ENCODE peak calls at places on chromosome 3, in ten cellular contexts. P is AG10803, J is astrocyte of the spinal cord, G is PC-9, R is kidney epithelial cell, O is esophagus muscularis mucosa, D is GM12865, Y is AG04450, Q is pancreas, H is psoas muscle. S is an unnamed sample.

GRCh38 chr3:122200681-122201080 is 17.2 kb downstream of the CASR start:
- DNase-seq in P (no peak), J (no peak), G (no peak), R (no peak), O (no peak), D (no peak), Y (no peak), Q (no peak), H (no peak), S (no peak)

GRCh38 chr3:181103605-181104004 is 114.1 kb upstream of the DNAJC19 start:
- DNase-seq in P (no peak), J (no peak), G (no peak), R (no peak), O (no peak), D (peak), Y (no peak), Q (no peak), H (no peak), S (peak)

GRCh38 chr3:196712514-196713413 is 587 bp downstream of the PIGX start:
- DNase-seq in P (peak), J (peak), G (no peak), R (no peak), O (no peak), D (peak), Y (peak), Q (peak), H (peak), S (peak)

GRCh38 chr3:38264779-38265178 is 833 bp upstream of the SLC22A13 start:
- DNase-seq in P (no peak), J (no peak), G (no peak), R (no peak), O (no peak), D (no peak), Y (no peak), Q (no peak), H (no peak), S (no peak)

GRCh38 chr3:156605686-156606605 is 51.0 kb upstream of the SSR3 start:
- DNase-seq in P (peak), J (peak), G (peak), R (peak), O (peak), D (no peak), Y (no peak), Q (peak), H (peak), S (peak)

GRCh38 chr3:10804183-10804648 is 11.8 kb upstream of the SLC6A11 start:
- DNase-seq in P (no peak), J (no peak), G (peak), R (peak), O (no peak), D (no peak), Y (no peak), Q (peak), H (no peak), S (no peak)

GRCh38 chr3:174023445-174023844 is 625.9 kb downstream of the NLGN1 start:
- DNase-seq in P (peak), J (peak), G (no peak), R (no peak), O (no peak), D (no peak), Y (no peak), Q (no peak), H (no peak), S (peak)

GRCh38 chr3:99498544-99499234 is 139.7 kb upstream of the COL8A1 start:
- DNase-seq in P (peak), J (peak), G (no peak), R (no peak), O (no peak), D (no peak), Y (no peak), Q (no peak), H (no peak), S (peak)

GRCh38 chr3:44680921-44681455 is 31.5 kb upstream of the ZNF502 start:
- DNase-seq in P (peak), J (no peak), G (no peak), R (no peak), O (no peak), D (no peak), Y (no peak), Q (no peak), H (no peak), S (no peak)

GRCh38 chr3:116083686-116084085 is 361.6 kb downstream of the LSAMP start:
- DNase-seq in P (no peak), J (peak), G (no peak), R (no peak), O (no peak), D (no peak), Y (no peak), Q (no peak), H (no peak), S (peak)

GRCh38 chr3:170869240-170869592 is 779 bp downstream of the RPL22L1 start:
- DNase-seq in P (no peak), J (no peak), G (no peak), R (no peak), O (no peak), D (peak), Y (no peak), Q (no peak), H (no peak), S (no peak)

GRCh38 chr3:176767385-176767784 is 429.9 kb downstream of the TBL1XR1 start:
- DNase-seq in P (peak), J (peak), G (peak), R (peak), O (no peak), D (no peak), Y (peak), Q (peak), H (no peak), S (peak)

GRCh38 chr3:15295506-15295905 is 36.9 kb downstream of the SH3BP5 start:
- DNase-seq in P (peak), J (peak), G (no peak), R (no peak), O (no peak), D (no peak), Y (no peak), Q (no peak), H (no peak), S (peak)

GRCh38 chr3:194160158-194160557 is 24.2 kb downstream of the HES1 start:
- DNase-seq in P (no peak), J (no peak), G (no peak), R (no peak), O (no peak), D (no peak), Y (no peak), Q (no peak), H (no peak), S (no peak)

GRCh38 chr3:177995006-177995732 is 541.1 kb upstream of the KCNMB2 start:
- DNase-seq in P (no peak), J (no peak), G (no peak), R (no peak), O (no peak), D (no peak), Y (no peak), Q (no peak), H (no peak), S (no peak)

GRCh38 chr3:172065534-172065933 is 26.2 kb downstream of the FNDC3B start:
- DNase-seq in P (peak), J (peak), G (no peak), R (no peak), O (no peak), D (no peak), Y (peak), Q (no peak), H (no peak), S (peak)

GRCh38 chr3:173708191-173708590 is 310.6 kb downstream of the NLGN1 start:
- DNase-seq in P (no peak), J (peak), G (no peak), R (no peak), O (no peak), D (no peak), Y (no peak), Q (no peak), H (no peak), S (no peak)

GRCh38 chr3:161409069-161409468 is 37.8 kb upstream of the SPTSSB start:
- DNase-seq in P (peak), J (peak), G (peak), R (no peak), O (no peak), D (peak), Y (no peak), Q (no peak), H (no peak), S (peak)

GRCh38 chr3:78163379-78163778 is 1123.5 kb downstream of the ROBO2 start:
- DNase-seq in P (no peak), J (peak), G (no peak), R (no peak), O (no peak), D (no peak), Y (no peak), Q (no peak), H (no peak), S (no peak)

GRCh38 chr3:78161736-78162135 is 1121.8 kb downstream of the ROBO2 start:
- DNase-seq in P (no peak), J (no peak), G (no peak), R (no peak), O (no peak), D (no peak), Y (no peak), Q (no peak), H (no peak), S (no peak)

DNA sequence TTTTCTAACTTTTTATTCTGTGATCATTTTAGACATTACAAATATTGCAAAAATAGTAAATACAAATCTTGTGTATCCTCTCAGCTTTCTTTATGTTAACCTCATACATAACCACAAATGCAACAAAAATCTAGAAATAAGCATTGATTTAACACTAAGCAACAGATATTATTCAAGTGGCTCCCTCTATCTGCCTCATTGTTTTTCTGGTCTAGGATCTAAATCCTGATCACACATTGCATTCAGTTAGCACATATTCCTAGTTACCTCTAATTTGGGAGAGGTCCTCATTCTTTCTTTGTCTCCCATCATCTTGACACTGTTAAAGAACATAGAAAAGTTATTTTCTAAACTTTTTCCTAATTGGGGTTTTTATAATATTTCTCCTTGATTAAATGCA is 1126.0 kb downstream of the ROBO2 start:
- DNase-seq in P (no peak), J (no peak), G (no peak), R (no peak), O (no peak), D (no peak), Y (no peak), Q (no peak), H (no peak), S (no peak)
- TF ChIP-seq CTCF in P (no peak), J (peak), G (no peak), R (peak), O (no peak), D (no peak), Y (peak), Q (no peak), H (peak), S (peak)

DNA sequence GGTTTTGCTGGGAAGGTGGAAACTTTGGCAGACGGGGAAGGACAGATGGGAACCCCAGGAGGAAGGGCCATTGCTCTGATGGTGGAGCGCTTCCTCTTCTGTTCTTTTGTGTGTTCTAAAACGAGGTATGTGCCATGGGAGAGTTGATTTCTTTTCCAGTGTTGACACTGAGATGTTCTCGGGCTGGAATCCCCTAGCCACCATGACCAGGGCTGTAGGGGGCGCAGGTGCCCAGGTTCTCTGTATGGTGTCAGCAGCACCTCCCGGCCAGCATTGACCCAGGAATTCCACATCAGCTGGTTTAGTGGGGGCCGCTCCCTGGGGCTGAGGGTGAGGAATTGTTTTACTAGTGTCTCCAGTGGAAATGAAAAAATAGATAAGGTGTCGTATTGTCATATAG is 34.3 kb upstream of the ACAD9 start:
- DNase-seq in P (no peak), J (no peak), G (no peak), R (no peak), O (no peak), D (no peak), Y (no peak), Q (no peak), H (no peak), S (no peak)
- H3K4me3 ChIP-seq in P (no peak), J (no peak), G (no peak), R (no peak), O (peak), D (no peak), Y (no peak), Q (no peak), H (peak), S (no peak)

GRCh38 chr3:55868347-55868746 is 381.2 kb upstream of the WNT5A start:
- DNase-seq in P (no peak), J (no peak), G (no peak), R (no peak), O (peak), D (no peak), Y (no peak), Q (no peak), H (no peak), S (no peak)
- TF ChIP-seq CTCF in P (no peak), J (no peak), G (no peak), R (no peak), O (no peak), D (no peak), Y (peak), Q (no peak), H (no peak), S (peak)

DNA sequence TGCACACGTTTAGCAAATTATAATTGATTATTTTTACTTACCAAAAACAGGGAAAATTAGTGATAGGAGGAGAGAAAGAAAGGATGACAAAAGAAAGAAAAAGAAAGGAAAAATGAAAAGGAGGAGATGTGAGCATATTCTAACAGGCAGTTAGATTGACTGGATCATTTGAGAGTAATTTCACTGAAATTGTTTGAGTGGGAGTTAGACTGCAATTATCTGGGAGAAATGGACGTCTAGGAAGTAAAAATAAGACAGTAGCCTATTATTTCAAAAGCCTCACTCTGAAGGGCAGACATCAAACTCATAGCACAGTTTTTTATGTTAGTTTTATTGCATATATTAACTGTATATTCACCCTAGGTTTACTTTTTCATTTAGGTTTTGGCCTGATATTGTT is 272.8 kb upstream of the POU1F1 start:
- DNase-seq in P (no peak), J (no peak), G (no peak), R (no peak), O (no peak), D (no peak), Y (no peak), Q (no peak), H (no peak), S (no peak)
- H3K4me3 ChIP-seq in P (no peak), J (no peak), G (no peak), R (no peak), O (no peak), D (no peak), Y (no peak), Q (no peak), H (no peak), S (no peak)

GRCh38 chr3:146747928-146748327 is 142.8 kb upstream of the PLSCR5 start:
- DNase-seq in P (peak), J (peak), G (no peak), R (no peak), O (no peak), D (no peak), Y (peak), Q (no peak), H (no peak), S (peak)
- TF ChIP-seq CTCF in P (peak), J (peak), G (no peak), R (no peak), O (no peak), D (no peak), Y (peak), Q (no peak), H (no peak), S (peak)

GRCh38 chr3:126264952-126265351 is 84.6 kb upstream of the ALDH1L1 start:
- DNase-seq in P (no peak), J (no peak), G (no peak), R (no peak), O (no peak), D (no peak), Y (no peak), Q (no peak), H (peak), S (no peak)

GRCh38 chr3:126266850-126267168 is 86.4 kb upstream of the ALDH1L1 start:
- DNase-seq in P (no peak), J (no peak), G (no peak), R (no peak), O (peak), D (no peak), Y (no peak), Q (no peak), H (no peak), S (no peak)

GRCh38 chr3:126267976-126268615 is 87.7 kb upstream of the ALDH1L1 start:
- DNase-seq in P (no peak), J (no peak), G (no peak), R (no peak), O (peak), D (no peak), Y (no peak), Q (peak), H (peak), S (no peak)

GRCh38 chr3:126267169-126267975 is 87.0 kb upstream of the ALDH1L1 start:
- DNase-seq in P (peak), J (peak), G (peak), R (peak), O (peak), D (no peak), Y (peak), Q (peak), H (peak), S (peak)

GRCh38 chr3:126266291-126266840 is 86.0 kb upstream of the ALDH1L1 start:
- DNase-seq in P (no peak), J (peak), G (no peak), R (no peak), O (no peak), D (no peak), Y (no peak), Q (peak), H (peak), S (no peak)
- H3K4me3 ChIP-seq in P (no peak), J (no peak), G (no peak), R (no peak), O (peak), D (no peak), Y (no peak), Q (no peak), H (peak), S (no peak)

GRCh38 chr3:69454204-69454787 is 68.4 kb upstream of the FRMD4B start:
- DNase-seq in P (no peak), J (no peak), G (no peak), R (no peak), O (no peak), D (no peak), Y (no peak), Q (no peak), H (no peak), S (no peak)

GRCh38 chr3:69446402-69447072 is 60.6 kb upstream of the FRMD4B start:
- DNase-seq in P (no peak), J (no peak), G (no peak), R (no peak), O (no peak), D (no peak), Y (no peak), Q (no peak), H (no peak), S (no peak)

GRCh38 chr3:69452295-69452694 is 66.4 kb upstream of the FRMD4B start:
- DNase-seq in P (no peak), J (no peak), G (no peak), R (no peak), O (no peak), D (no peak), Y (no peak), Q (no peak), H (no peak), S (no peak)

GRCh38 chr3:69451594-69451993 is 65.7 kb upstream of the FRMD4B start:
- DNase-seq in P (no peak), J (no peak), G (no peak), R (no peak), O (no peak), D (no peak), Y (no peak), Q (no peak), H (no peak), S (peak)
- TF ChIP-seq CTCF in P (peak), J (peak), G (peak), R (peak), O (no peak), D (no peak), Y (peak), Q (no peak), H (peak), S (no peak)

GRCh38 chr3:42829628-42830436 is 20.6 kb downstream of the ACKR2 start:
- DNase-seq in P (no peak), J (no peak), G (no peak), R (no peak), O (no peak), D (no peak), Y (no peak), Q (no peak), H (no peak), S (no peak)

GRCh38 chr3:42827654-42828053 is 18.4 kb downstream of the ACKR2 start:
- DNase-seq in P (no peak), J (no peak), G (peak), R (no peak), O (no peak), D (no peak), Y (no peak), Q (no peak), H (no peak), S (no peak)

GRCh38 chr3:42829083-42829627 is 19.9 kb downstream of the ACKR2 start:
- DNase-seq in P (no peak), J (no peak), G (peak), R (no peak), O (no peak), D (no peak), Y (no peak), Q (no peak), H (no peak), S (no peak)

GRCh38 chr3:42831321-42831713 is 22.1 kb downstream of the ACKR2 start:
- DNase-seq in P (peak), J (peak), G (no peak), R (no peak), O (no peak), D (peak), Y (no peak), Q (peak), H (peak), S (peak)

GRCh38 chr3:42830437-42831320 is 21.4 kb downstream of the ACKR2 start:
- DNase-seq in P (peak), J (no peak), G (peak), R (no peak), O (no peak), D (peak), Y (no peak), Q (no peak), H (no peak), S (peak)
- H3K4me3 ChIP-seq in P (no peak), J (no peak), G (no peak), R (no peak), O (no peak), D (no peak), Y (no peak), Q (no peak), H (no peak), S (no peak)

DNA sequence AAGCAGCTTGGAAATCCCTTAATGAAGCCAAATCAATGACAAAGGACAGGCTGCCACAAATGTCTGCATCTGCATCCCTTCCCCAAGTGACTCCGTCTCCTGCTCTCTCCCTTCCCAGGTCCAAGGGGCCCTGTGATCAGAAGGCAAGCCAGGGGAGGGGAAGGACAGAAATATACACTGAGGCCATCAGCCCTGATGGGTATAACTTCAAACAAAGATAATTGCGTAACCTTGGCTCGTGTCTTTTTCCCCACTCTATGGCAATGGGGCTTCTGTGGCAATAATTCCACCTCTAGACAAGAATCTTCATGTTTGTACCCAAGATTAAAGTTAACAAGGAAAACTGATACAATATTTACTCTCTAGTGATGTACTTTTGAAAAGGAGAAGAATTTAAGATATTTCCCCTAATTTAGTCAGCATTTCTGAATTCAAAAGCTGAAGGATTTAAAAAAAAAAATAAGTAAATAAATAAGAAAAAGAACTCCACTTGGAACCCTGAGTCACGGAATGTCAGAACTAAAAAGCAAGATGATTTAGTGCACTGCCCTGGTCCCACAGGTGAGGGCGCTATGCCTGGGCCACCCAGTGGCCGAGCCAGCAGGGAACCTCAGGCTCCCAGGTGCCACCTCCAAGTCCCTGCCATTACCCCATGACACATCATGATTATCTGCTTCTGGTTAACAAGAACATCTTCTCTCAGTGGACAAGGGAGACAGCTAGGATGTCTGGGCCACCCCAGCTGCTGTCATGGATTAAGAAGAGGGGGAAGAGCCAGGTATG is 154.5 kb downstream of the STT3B start:
- DNase-seq in P (no peak), J (no peak), G (no peak), R (no peak), O (no peak), D (no peak), Y (no peak), Q (no peak), H (no peak), S (no peak)
- TF ChIP-seq CTCF in P (no peak), J (no peak), G (peak), R (peak), O (no peak), D (peak), Y (no peak), Q (no peak), H (no peak), S (peak)